ENCODE peak calls at places on chromosomes 13 and 19, in eight cellular contexts. F is tibial artery; N is A549; C is MM.1S; W is endodermal cell; A is kidney; T is colonic mucosa; X is naive thymus-derived CD4-positive, alpha-beta T cell. V is an unnamed sample.

GRCh38 chr19:4908311-4908710 is 990 bp upstream of the UHRF1 start:
- DNase-seq in F (no peak), N (no peak), X (no peak), W (no peak), A (no peak), C (no peak), T (no peak), V (no peak)

GRCh38 chr19:55345818-55346724 is 6.4 kb downstream of the KMT5C start:
- DNase-seq in C (no peak), A (peak; percentile 70), T (peak; percentile 82), X (no peak), W (peak; percentile 45), F (no peak), N (peak; percentile 72), V (no peak)

GRCh38 chr13:79776538-79776937 is 295.6 kb downstream of the NDFIP2 start:
- DNase-seq in X (no peak), W (no peak), N (no peak), C (no peak), A (no peak), T (no peak), F (no peak), V (no peak)

GRCh38 chr13:60139272-60139671 is 24.5 kb downstream of the DIAPH3 start:
- DNase-seq in W (no peak), T (no peak), F (no peak), N (no peak), A (no peak), X (no peak), C (no peak), V (no peak)

GRCh38 chr19:12868540-12869112 is 12.6 kb downstream of the DNASE2 start:
- DNase-seq in T (no peak), F (no peak), C (no peak), W (peak; percentile 84), A (no peak), X (no peak), N (peak; percentile 49), V (no peak)

GRCh38 chr13:94160875-94161274 is 318.6 kb downstream of the DCT start:
- DNase-seq in A (no peak), F (no peak), X (no peak), C (no peak), N (no peak), T (no peak), W (no peak), V (no peak)

GRCh38 chr19:6066661-6067646 is 43.3 kb downstream of the RFX2 start:
- DNase-seq in N (peak; percentile 96), X (no peak), C (no peak), A (peak; percentile 96), T (peak; percentile 89), W (peak; percentile 92), F (peak; percentile 96), V (no peak)

GRCh38 chr13:35143123-35143522 is 201.1 kb downstream of the NBEA start:
- DNase-seq in X (no peak), C (no peak), N (no peak), F (no peak), A (no peak), W (no peak), T (no peak), V (no peak)

GRCh38 chr19:47730521-47730889 is 14.8 kb upstream of the NOP53 start:
- DNase-seq in T (no peak), N (no peak), C (no peak), X (no peak), A (no peak), F (no peak), W (no peak), V (no peak)

GRCh38 chr19:47729468-47729798 is 15.9 kb upstream of the NOP53 start:
- DNase-seq in C (no peak), F (peak; percentile 81), W (peak; percentile 85), T (peak; percentile 58), N (peak; percentile 98), X (no peak), A (peak; percentile 86), V (no peak)

GRCh38 chr19:47729799-47730520 is 15.4 kb upstream of the NOP53 start:
- DNase-seq in T (peak; percentile 75), W (peak; percentile 97), A (peak; percentile 91), F (peak; percentile 69), C (no peak), X (no peak), N (peak; percentile 93), V (no peak)

GRCh38 chr19:47730910-47731309 is 14.4 kb upstream of the NOP53 start:
- DNase-seq in F (no peak), C (no peak), X (no peak), W (no peak), N (no peak), A (no peak), T (no peak), V (no peak)

DNA sequence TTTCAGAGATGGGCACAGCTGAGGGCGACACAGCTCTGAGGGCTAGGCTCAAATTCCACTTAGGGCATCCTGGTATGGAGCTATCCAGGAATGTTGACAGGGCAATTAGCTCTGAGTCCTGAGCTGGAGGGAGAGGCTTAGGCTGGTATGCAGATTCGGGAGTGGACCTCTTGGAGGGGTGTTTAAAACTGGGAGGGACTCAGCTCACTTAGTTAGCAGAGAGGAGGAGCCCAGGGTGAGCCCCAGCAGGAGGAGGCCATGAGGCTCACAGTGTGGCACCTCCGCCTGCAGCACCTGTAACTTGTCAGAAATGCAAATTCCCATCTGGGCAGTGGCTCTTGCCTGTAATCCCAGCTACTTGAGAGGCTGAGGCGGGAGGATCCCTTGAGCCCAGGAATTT is 10.2 kb upstream of the NOP53 start:
- DNase-seq in W (peak; percentile 86), T (no peak), X (no peak), C (no peak), F (no peak), A (no peak), N (no peak), V (no peak)
- H3K4me1 ChIP-seq in W (no peaks in the 10 kb centered on the region), T (peaks cover under 1% of the 10 kb centered on the region), X (no peaks in the 10 kb centered on the region), C (no peaks in the 10 kb centered on the region), F (peaks cover 6% of the 10 kb centered on the region), A (no peaks in the 10 kb centered on the region), N (peaks cover 7% of the 10 kb centered on the region), V (peaks cover 1% of the 10 kb centered on the region)

GRCh38 chr19:3669616-3670257 is 30.5 kb downstream of the PIP5K1C start:
- DNase-seq in W (peak; percentile 53), T (no peak), X (no peak), N (no peak), A (no peak), F (no peak), C (no peak), V (no peak)
- H3K27ac ChIP-seq in W (peak overlapping the region; percentile 36), T (peak overlapping the region; percentile 76), X (no peak overlapping the region), N (peak overlapping the region; percentile 75), A (peak overlapping the region; percentile 95), F (peak overlapping the region; percentile 95), C (no peak overlapping the region), V (no peak overlapping the region)

GRCh38 chr19:1859319-1859718 is 4.1 kb downstream of the KLF16 start:
- DNase-seq in X (no peak), A (no peak), F (no peak), N (peak; percentile 51), C (no peak), T (no peak), W (peak; percentile 83), V (no peak)

GRCh38 chr19:1857648-1858326 is 5.6 kb downstream of the KLF16 start:
- DNase-seq in X (no peak), A (peak; percentile 80), T (peak; percentile 94), N (no peak), F (no peak), W (no peak), C (no peak), V (no peak)

GRCh38 chr19:1856698-1857603 is 6.4 kb downstream of the KLF16 start:
- DNase-seq in F (peak; percentile 76), A (peak; percentile 95), W (peak; percentile 91), T (peak; percentile 95), X (no peak), N (peak; percentile 87), C (peak; percentile 82), V (peak; percentile 54)

GRCh38 chr19:1860133-1860775 is 3.1 kb downstream of the KLF16 start:
- DNase-seq in X (peak; percentile 68), A (peak; percentile 84), C (no peak), W (peak; percentile 79), F (no peak), T (peak; percentile 81), N (peak; percentile 79), V (peak; percentile 45)

DNA sequence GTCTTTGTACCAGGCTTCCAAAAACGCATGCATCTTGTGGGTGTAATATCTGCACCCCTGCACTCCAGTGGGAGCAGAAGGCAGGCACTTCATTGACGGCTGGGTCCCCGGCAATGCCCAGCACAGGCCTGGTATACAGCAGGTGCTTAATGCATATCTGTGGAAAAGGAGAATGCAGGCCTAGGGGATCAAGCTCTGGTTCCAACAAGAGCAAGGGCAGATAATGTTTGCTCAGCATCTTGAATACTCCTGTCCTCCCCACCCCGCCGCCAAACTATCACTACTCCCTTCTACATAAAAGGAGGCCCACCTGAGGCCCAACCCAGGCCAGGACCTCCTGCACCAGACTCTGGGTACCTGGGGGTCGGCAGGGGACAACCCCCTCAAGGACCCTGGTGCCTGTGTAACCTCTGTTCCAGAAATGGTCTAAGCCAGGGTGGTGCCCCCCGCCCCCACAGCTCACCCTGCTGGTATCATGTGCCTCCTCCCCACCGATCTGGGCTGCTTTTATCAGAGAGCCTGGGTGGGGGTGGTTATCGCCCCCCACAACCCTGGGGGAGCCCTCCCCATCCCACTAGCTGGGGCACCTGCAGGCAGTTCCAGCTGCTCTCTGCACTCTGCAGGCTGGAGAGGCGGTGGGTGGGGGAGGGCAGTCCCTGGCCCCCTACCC is 4.8 kb downstream of the KLF16 start:
- DNase-seq in N (no peak), X (no peak), C (no peak), T (no peak), A (peak; percentile 77), W (no peak), F (no peak), V (no peak)
- H3K4me1 ChIP-seq in N (peaks cover 75% of the 10 kb centered on the region), X (peaks cover 72% of the 10 kb centered on the region), C (peaks cover 34% of the 10 kb centered on the region), T (peaks cover 61% of the 10 kb centered on the region), A (peaks cover 16% of the 10 kb centered on the region), W (peaks cover 28% of the 10 kb centered on the region), F (peaks cover 75% of the 10 kb centered on the region), V (peaks cover 87% of the 10 kb centered on the region)

DNA sequence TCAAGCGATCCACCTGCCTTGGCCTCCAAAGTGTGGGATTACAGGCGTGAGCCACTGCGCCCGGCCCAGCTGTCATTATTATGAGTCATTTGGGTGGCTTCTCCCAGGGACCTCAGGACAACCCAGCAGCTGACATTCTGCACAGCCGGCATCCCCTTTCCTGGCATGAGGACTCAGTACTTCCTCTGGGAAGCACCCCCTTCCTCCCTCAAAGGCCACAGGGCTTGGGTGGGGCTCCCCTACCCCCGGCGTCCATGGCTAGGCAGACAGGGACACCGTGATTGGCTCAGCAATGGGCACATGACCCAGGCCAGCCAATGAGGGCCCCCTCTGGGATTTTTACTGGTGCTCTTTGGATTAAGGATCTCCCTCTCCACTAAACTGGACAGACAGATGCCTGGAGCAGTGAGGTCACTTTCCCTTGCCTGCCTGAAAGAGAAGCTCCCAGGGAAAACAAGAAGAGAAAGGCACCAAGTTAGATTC is 6.0 kb downstream of the KANK2 start:
- DNase-seq in F (peak; percentile 81), W (peak; percentile 63), X (no peak), A (peak; percentile 91), T (peak; percentile 58), C (no peak), N (peak; percentile 51), V (no peak)
- H3K27ac ChIP-seq in F (peak overlapping the region; percentile 94), W (no peak overlapping the region), X (no peak overlapping the region), A (no peak overlapping the region), T (peak overlapping the region; percentile 11), C (no peak overlapping the region), N (no peak overlapping the region), V (no peak overlapping the region)

DNA sequence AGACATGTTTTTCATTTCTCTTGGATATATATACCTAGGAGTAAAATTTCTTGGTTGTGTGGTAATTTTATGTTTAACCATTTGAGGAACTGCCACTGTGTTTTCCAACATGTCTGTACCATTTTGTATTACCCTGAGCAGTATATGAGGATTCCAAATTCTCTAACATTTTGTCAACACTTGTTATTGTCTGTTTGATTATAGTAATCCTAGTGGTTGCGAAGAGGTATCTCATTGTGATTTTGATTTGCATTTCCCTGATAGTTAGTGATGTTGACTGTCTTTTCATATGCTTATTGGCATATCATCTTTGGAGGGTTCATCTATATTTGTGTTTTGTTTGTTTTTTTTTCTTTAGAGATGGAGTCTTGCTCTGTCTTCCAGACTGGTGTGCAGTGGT is 21.4 kb downstream of the GARRE1 start:
- DNase-seq in A (no peak), W (no peak), X (no peak), N (no peak), F (no peak), T (no peak), C (no peak), V (no peak)
- H3K4me1 ChIP-seq in A (peaks cover 1% of the 10 kb centered on the region), W (peaks cover 11% of the 10 kb centered on the region), X (peaks cover 60% of the 10 kb centered on the region), N (peaks cover 4% of the 10 kb centered on the region), F (peaks cover 42% of the 10 kb centered on the region), T (peaks cover 1% of the 10 kb centered on the region), C (peaks cover 2% of the 10 kb centered on the region), V (peaks cover 22% of the 10 kb centered on the region)